ENCODE peak calls at places on chromosomes 7 and 10, in six cellular contexts. One of them, this sample, is unnamed.

GRCh38 chr10:97222346-97222961 is 36.7 kb upstream of the SLIT1 start:
- DNase-seq in foreskin fibroblast: no peak
- DNase-seq in T-helper 1 cell: no peak
- DNase-seq in iris pigment epithelial cell: no peak
- DNase-seq in heart right ventricle: no peak
- DNase-seq in MV-4-11: peak; percentile 26
- DNase-seq in this sample: no peak

GRCh38 chr10:28592953-28593352 is 60.0 kb downstream of the WAC start:
- DNase-seq in T-helper 1 cell: no peak
- DNase-seq in foreskin fibroblast: peak; percentile 68
- DNase-seq in heart right ventricle: no peak
- DNase-seq in MV-4-11: peak; percentile 60
- DNase-seq in iris pigment epithelial cell: peak; percentile 88
- DNase-seq in this sample: no peak

GRCh38 chr10:3898821-3899220 is 113.8 kb upstream of the KLF6 start:
- DNase-seq in MV-4-11: no peak
- DNase-seq in iris pigment epithelial cell: no peak
- DNase-seq in heart right ventricle: no peak
- DNase-seq in T-helper 1 cell: no peak
- DNase-seq in foreskin fibroblast: no peak
- DNase-seq in this sample: no peak

GRCh38 chr7:136969776-136970175 is 101.3 kb downstream of the CHRM2 start:
- DNase-seq in MV-4-11: no peak
- DNase-seq in heart right ventricle: no peak
- DNase-seq in T-helper 1 cell: no peak
- DNase-seq in iris pigment epithelial cell: no peak
- DNase-seq in foreskin fibroblast: no peak
- DNase-seq in this sample: no peak

GRCh38 chr10:58086763-58087150 is 180.9 kb downstream of the IPMK start:
- DNase-seq in heart right ventricle: no peak
- DNase-seq in MV-4-11: no peak
- DNase-seq in T-helper 1 cell: no peak
- DNase-seq in foreskin fibroblast: no peak
- DNase-seq in iris pigment epithelial cell: no peak
- DNase-seq in this sample: no peak

GRCh38 chr10:20144268-20144667 is 328.0 kb downstream of the PLXDC2 start:
- DNase-seq in MV-4-11: no peak
- DNase-seq in iris pigment epithelial cell: no peak
- DNase-seq in heart right ventricle: no peak
- DNase-seq in foreskin fibroblast: no peak
- DNase-seq in T-helper 1 cell: no peak
- DNase-seq in this sample: no peak

GRCh38 chr10:127872011-127872741 is 20.6 kb downstream of the CLRN3 start:
- DNase-seq in heart right ventricle: peak; percentile 44
- DNase-seq in MV-4-11: peak; percentile 50
- DNase-seq in T-helper 1 cell: no peak
- DNase-seq in foreskin fibroblast: no peak
- DNase-seq in iris pigment epithelial cell: no peak
- DNase-seq in this sample: no peak

GRCh38 chr10:93512565-93512964 is 16.2 kb downstream of the CEP55 start:
- DNase-seq in T-helper 1 cell: no peak
- DNase-seq in heart right ventricle: no peak
- DNase-seq in iris pigment epithelial cell: peak; percentile 76
- DNase-seq in foreskin fibroblast: peak; percentile 73
- DNase-seq in MV-4-11: no peak
- DNase-seq in this sample: no peak

GRCh38 chr10:4226941-4227540 is 442.0 kb upstream of the KLF6 start:
- DNase-seq in heart right ventricle: no peak
- DNase-seq in foreskin fibroblast: no peak
- DNase-seq in MV-4-11: no peak
- DNase-seq in T-helper 1 cell: no peak
- DNase-seq in iris pigment epithelial cell: no peak
- DNase-seq in this sample: no peak

GRCh38 chr7:114851406-114852025 is 70.4 kb upstream of the MDFIC start:
- DNase-seq in heart right ventricle: no peak
- DNase-seq in MV-4-11: no peak
- DNase-seq in T-helper 1 cell: no peak
- DNase-seq in iris pigment epithelial cell: no peak
- DNase-seq in foreskin fibroblast: peak; percentile 6
- DNase-seq in this sample: no peak

GRCh38 chr7:1140481-1141104 is 19.4 kb downstream of the ZFAND2A start:
- DNase-seq in iris pigment epithelial cell: no peak
- DNase-seq in heart right ventricle: no peak
- DNase-seq in T-helper 1 cell: no peak
- DNase-seq in foreskin fibroblast: no peak
- DNase-seq in MV-4-11: no peak
- DNase-seq in this sample: no peak

GRCh38 chr7:87574630-87575029 is 26.1 kb downstream of the ABCB1 start:
- DNase-seq in T-helper 1 cell: no peak
- DNase-seq in iris pigment epithelial cell: peak; percentile 84
- DNase-seq in MV-4-11: peak; percentile 14
- DNase-seq in foreskin fibroblast: peak; percentile 54
- DNase-seq in heart right ventricle: no peak
- DNase-seq in this sample: no peak

This sample was measured in left colon.